ENCODE peak calls at places on chromosomes 16 and 17, in five cellular contexts. R is K562, B is H1, M is GM12891, D is GM12878. C is an unnamed sample.

GRCh38 chr17:44967907-44968224 is 237 bp downstream of the C1QL1 start:
- DNase-seq in R (no peak), B (no peak), M (no peak), D (no peak), C (no peak)

GRCh38 chr16:54208262-54208661 is 78.3 kb downstream of the IRX3 start:
- DNase-seq in R (no peak), B (no peak), M (no peak), D (no peak), C (no peak)

GRCh38 chr17:39144414-39144813 is 7.0 kb downstream of the PLXDC1 start:
- DNase-seq in R (no peak), B (no peak), M (no peak), D (no peak), C (no peak)

GRCh38 chr16:86303787-86304685 is 206.3 kb upstream of the FOXF1 start:
- DNase-seq in R (no peak), B (no peak), M (no peak), D (no peak), C (no peak)

GRCh38 chr17:30573603-30574175 is 96.5 kb downstream of the GOSR1 start:
- DNase-seq in R (no peak), B (no peak), M (no peak), D (no peak), C (no peak)

GRCh38 chr17:40678902-40679522 is 14.0 kb upstream of the KRT222 start:
- DNase-seq in R (no peak), B (no peak), M (no peak), D (no peak), C (no peak)

GRCh38 chr17:43740541-43740940 is 18.1 kb downstream of the SOST start:
- DNase-seq in R (no peak), B (no peak), M (no peak), D (no peak), C (no peak)

GRCh38 chr17:48351916-48352332 is 78.1 kb downstream of the SKAP1 start:
- DNase-seq in R (peak), B (no peak), M (no peak), D (no peak), C (no peak)

GRCh38 chr17:49193513-49194296 is 16.7 kb downstream of the GNGT2 start:
- DNase-seq in R (peak), B (no peak), M (no peak), D (peak), C (no peak)

GRCh38 chr16:81697321-81697885 is 81.7 kb upstream of the PLCG2 start:
- DNase-seq in R (peak), B (peak), M (peak), D (no peak), C (peak)

GRCh38 chr17:28982191-28982793 is 23.5 kb downstream of the SEZ6 start:
- DNase-seq in R (no peak), B (no peak), M (peak), D (peak), C (peak)

GRCh38 chr17:12545877-12546513 is 119.7 kb upstream of the MYOCD start:
- DNase-seq in R (peak), B (peak), M (peak), D (no peak), C (peak)

GRCh38 chr17:5580367-5580766 is 3.9 kb downstream of the NLRP1 start:
- DNase-seq in R (no peak), B (no peak), M (no peak), D (no peak), C (no peak)

GRCh38 chr17:47870042-47870441 is 19.1 kb upstream of the SP6 start:
- DNase-seq in R (peak), B (no peak), M (no peak), D (no peak), C (no peak)

GRCh38 chr16:81755915-81756644 is 23.0 kb upstream of the PLCG2 start:
- DNase-seq in R (no peak), B (no peak), M (no peak), D (no peak), C (no peak)

GRCh38 chr17:77480509-77481215 is 339.9 kb downstream of the SEC14L1 start:
- DNase-seq in R (no peak), B (no peak), M (no peak), D (no peak), C (no peak)

GRCh38 chr17:39553326-39553945 is 54.3 kb downstream of the NEUROD2 start:
- DNase-seq in R (no peak), B (no peak), M (no peak), D (no peak), C (no peak)

GRCh38 chr16:89308391-89309333 is 91.2 kb downstream of the ZNF778 start:
- DNase-seq in R (peak), B (no peak), M (peak), D (no peak), C (no peak)

GRCh38 chr17:43897827-43898226 is 9.5 kb downstream of the MPP2 start:
- DNase-seq in R (no peak), B (no peak), M (no peak), D (no peak), C (no peak)

GRCh38 chr17:49450735-49451134 is 36.1 kb upstream of the PHB1 start:
- DNase-seq in R (no peak), B (no peak), M (no peak), D (no peak), C (no peak)

GRCh38 chr16:21301168-21301894 is 23.2 kb upstream of the CRYM start:
- DNase-seq in R (peak), B (peak), M (peak), D (peak), C (peak)

GRCh38 chr16:2825049-2825742 is 4.9 kb upstream of the ZG16B start:
- DNase-seq in R (no peak), B (no peak), M (no peak), D (no peak), C (no peak)

GRCh38 chr16:89319883-89320716 is 102.6 kb downstream of the ZNF778 start:
- DNase-seq in R (peak), B (no peak), M (no peak), D (peak), C (peak)

GRCh38 chr17:46964315-46965265 is 14.5 kb downstream of the RPRML start:
- DNase-seq in R (peak), B (no peak), M (no peak), D (no peak), C (no peak)

GRCh38 chr16:85724126-85724879 is 26.6 kb downstream of the C16orf74 start:
- DNase-seq in R (no peak), B (no peak), M (no peak), D (no peak), C (no peak)

GRCh38 chr16:85888405-85889331 is 10.3 kb upstream of the IRF8 start:
- DNase-seq in R (no peak), B (no peak), M (peak), D (peak), C (peak)

GRCh38 chr17:78141437-78142112 is 4.6 kb upstream of the C17orf99 start:
- DNase-seq in R (no peak), B (no peak), M (no peak), D (no peak), C (no peak)

GRCh38 chr17:21573961-21574610 is 118.2 kb upstream of the KCNJ18 start:
- DNase-seq in R (no peak), B (no peak), M (no peak), D (no peak), C (no peak)

GRCh38 chr17:18226284-18226945 is 980 bp downstream of the LLGL1 start:
- DNase-seq in R (no peak), B (no peak), M (no peak), D (no peak), C (no peak)

GRCh38 chr17:43356999-43357398 is 41.8 kb upstream of the ARL4D start:
- DNase-seq in R (no peak), B (no peak), M (no peak), D (no peak), C (no peak)

GRCh38 chr17:37388266-37388665 is 12.5 kb downstream of the C17orf78 start:
- DNase-seq in R (no peak), B (no peak), M (no peak), D (no peak), C (no peak)

GRCh38 chr17:19318611-19319010 is 43.9 kb downstream of the B9D1 start:
- DNase-seq in R (no peak), B (no peak), M (no peak), D (no peak), C (no peak)

GRCh38 chr16:71255721-71256120 is 25.2 kb upstream of the HYDIN start:
- DNase-seq in R (no peak), B (no peak), M (no peak), D (no peak), C (no peak)

GRCh38 chr17:61669522-61669921 is 78.5 kb upstream of the NACA2 start:
- DNase-seq in R (no peak), B (no peak), M (no peak), D (no peak), C (no peak)

GRCh38 chr17:72408122-72408382 is 287.2 kb downstream of the SOX9 start:
- DNase-seq in R (no peak), B (no peak), M (no peak), D (no peak), C (no peak)

GRCh38 chr17:17503566-17504130 is 7.5 kb upstream of the RASD1 start:
- DNase-seq in R (no peak), B (no peak), M (no peak), D (no peak), C (no peak)

GRCh38 chr16:80197790-80198201 is 343.0 kb upstream of the DYNLRB2 start:
- DNase-seq in R (no peak), B (no peak), M (no peak), D (no peak), C (no peak)

GRCh38 chr17:15263206-15263579 is 1.9 kb downstream of the PMP22 start:
- DNase-seq in R (no peak), B (no peak), M (no peak), D (no peak), C (no peak)

GRCh38 chr16:30567160-30567990 is 4.1 kb downstream of the ZNF688 start:
- DNase-seq in R (no peak), B (no peak), M (no peak), D (no peak), C (no peak)

DNA sequence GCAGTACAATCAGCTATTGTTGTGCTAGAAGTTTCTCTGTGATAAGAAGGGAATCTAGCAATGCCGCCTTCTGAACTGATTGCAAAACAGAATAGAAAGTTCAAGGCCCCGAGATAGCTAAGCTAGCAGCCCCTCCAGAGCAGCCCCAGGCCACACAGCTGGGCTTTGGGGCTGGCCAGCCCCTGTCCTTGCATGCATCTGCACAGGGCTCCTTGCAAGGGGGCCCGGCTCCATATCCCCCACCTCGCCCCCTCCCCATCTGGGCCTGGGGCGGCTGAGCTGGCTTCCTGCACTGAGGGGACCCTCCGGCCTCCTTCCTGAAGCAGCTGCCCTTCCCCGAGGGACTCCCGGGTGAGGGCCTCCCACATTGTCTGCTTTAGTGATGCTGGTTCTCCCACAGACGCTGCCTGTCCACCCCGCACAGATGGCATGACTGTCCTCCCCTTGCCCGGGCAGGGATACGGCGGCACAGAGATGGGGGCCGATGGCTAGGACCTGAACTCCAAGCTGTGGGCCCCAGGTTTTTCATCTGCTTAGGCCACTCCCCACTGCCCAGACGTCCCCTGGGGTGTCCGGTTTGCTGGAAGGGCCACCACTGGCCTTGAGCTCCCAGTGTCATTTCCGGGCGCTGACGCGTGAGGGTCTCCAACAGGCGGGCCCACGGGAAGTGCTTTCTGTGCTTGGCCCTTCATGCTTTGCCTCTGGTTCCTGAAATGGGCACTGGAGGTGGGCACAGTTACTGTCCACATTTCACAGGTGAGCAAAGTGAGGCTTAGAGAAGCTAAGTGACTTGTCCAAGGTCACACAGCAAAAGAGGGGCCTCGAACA is 87.3 kb upstream of the CBX4 start:
- DNase-seq in R (no peak), B (no peak), M (no peak), D (no peak), C (no peak)
- TF ChIP-seq POLR2AphosphoS5 in R (no peak), B (no peak), M (no peak), D (no peak), C (no peak)

DNA sequence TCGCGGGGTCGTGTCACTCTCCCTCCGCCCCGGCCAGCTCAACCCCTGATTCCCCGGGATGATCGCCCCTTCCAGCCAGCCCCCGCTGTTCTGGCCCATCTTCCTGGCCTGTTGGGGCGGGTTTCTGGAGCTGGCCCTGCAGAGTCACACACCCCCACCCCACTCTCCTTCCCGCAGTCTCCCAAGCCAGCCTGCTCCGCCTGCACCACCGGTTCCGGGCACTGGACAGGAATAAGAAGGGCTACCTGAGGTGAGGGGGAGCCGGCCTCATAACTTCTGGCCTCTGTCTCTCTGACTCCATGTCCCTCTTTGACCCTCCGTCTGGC is 621 bp downstream of the CHP2 start:
- DNase-seq in R (peak), B (no peak), M (no peak), D (no peak), C (no peak)
- TF ChIP-seq TAF1 in R (no peak), B (no peak), M (no peak), D (no peak), C (no peak)

GRCh38 chr16:4182581-4183257 is 59.2 kb downstream of the SRL start:
- DNase-seq in R (no peak), B (no peak), M (no peak), D (no peak), C (no peak)

GRCh38 chr16:4184038-4184702 is 57.7 kb downstream of the SRL start:
- DNase-seq in R (no peak), B (no peak), M (no peak), D (no peak), C (no peak)

GRCh38 chr16:4179763-4180260 is 62.1 kb downstream of the SRL start:
- DNase-seq in R (no peak), B (no peak), M (no peak), D (no peak), C (no peak)

GRCh38 chr16:4180511-4180910 is 61.4 kb downstream of the SRL start:
- DNase-seq in R (no peak), B (no peak), M (no peak), D (no peak), C (no peak)

DNA sequence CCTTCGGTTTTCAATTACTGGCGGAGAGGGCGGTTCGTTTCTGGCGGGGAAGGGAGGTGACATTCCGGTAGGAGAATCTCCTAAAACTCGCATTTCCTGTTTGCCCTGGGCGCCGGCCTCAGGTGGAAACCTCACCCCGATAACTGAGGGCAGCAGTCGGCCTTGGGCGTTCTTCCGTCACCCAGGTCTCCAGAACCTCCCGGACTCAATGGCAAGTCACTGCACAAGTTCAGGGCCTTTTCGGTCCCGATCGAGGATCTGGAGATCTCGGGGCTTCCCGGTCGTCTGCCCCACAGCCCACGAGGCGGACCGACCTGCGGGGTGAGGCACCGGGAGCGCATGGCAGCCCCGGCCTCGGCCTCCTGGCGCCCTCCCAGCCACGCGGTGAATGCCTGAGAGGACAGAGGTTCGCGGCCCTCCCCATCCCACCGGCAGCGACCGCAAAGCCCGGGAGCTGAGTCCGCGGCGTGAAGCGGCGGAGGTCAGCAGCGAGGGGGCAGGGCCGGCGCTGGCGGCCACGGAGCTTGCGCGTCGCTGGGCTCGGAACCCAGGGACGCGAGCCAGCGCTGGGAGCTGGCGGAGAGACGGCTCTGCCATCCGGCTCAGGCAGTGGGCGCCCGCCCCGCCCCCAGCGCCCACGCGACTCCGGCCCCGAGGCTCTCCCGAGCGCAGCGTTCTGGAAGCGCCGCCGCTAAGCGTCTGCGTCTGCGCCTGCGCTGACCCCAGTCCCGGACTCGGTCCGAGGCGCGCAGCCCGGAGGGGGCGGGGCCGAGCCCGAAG is 58.4 kb downstream of the SRL start:
- DNase-seq in R (peak), B (peak), M (peak), D (peak), C (peak)
- TF ChIP-seq POLR2A in R (peak), B (peak), M (peak), D (peak), C (peak)

DNA sequence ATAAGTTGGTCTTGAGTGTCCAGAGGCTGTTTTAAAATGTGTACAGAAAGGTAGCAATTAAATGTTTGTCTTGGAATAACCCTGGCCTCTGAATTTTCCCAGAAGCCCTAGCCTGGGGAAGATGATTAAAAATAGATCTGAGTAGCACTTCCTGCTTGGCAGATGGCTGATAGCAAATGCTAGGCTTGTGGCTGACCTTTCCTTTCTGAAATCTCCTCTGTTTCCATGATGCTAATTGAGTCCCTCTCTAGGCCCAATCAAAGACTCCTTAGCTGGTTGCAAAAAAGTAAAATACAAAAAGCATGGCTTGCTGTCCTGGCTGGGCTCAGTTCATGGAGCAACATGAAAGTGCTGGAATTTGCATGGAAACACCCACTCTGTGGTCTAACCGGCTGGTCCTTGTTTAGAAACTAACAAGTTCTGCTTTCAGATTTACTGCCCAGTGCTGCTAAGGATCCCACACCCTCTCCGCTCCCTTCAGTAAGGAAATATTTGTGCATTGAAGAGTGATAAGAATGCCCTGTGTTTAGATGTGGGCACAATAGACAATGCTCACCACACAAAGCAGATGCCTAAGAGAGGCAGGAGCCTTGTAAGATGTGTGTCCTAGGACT is 40.8 kb downstream of the YPEL2 start:
- DNase-seq in R (no peak), B (no peak), M (no peak), D (peak), C (no peak)
- TF ChIP-seq POLR2AphosphoS5 in R (no peak), B (no peak), M (no peak), D (no peak), C (no peak)

GRCh38 chr17:66275651-66276050 is 26.8 kb upstream of the PRKCA start:
- DNase-seq in R (no peak), B (no peak), M (no peak), D (no peak), C (no peak)
- TF ChIP-seq TAF1 in R (no peak), B (no peak), M (no peak), D (no peak), C (no peak)

C was measured in GM12892.